ENCODE peak calls at places on chromosomes 6 and 20, in ten cellular contexts. A is fibroblast of lung, E is prostate gland, B is stomach, P is iPS DF 6.9, Z is MM.1S, I is epithelial cell of proximal tubule, M is cardiac fibroblast, J is left lung, F is psoas muscle. Q is an unnamed sample.

GRCh38 chr6:160348552-160349441 is 619 bp downstream of the SLC22A3 start:
- DNase-seq in I (no peak), J (peak), B (peak), Z (no peak), A (peak), F (peak), M (peak), P (no peak), E (no peak), Q (peak)

GRCh38 chr6:106084973-106085686 is 1.0 kb upstream of the PRDM1 start:
- DNase-seq in P (no peak), I (no peak), F (no peak), E (no peak), A (peak), M (no peak), J (no peak), B (no peak), Z (peak), Q (no peak)

GRCh38 chr6:30127238-30128093 is 8.5 kb upstream of the TRIM40 start:
- DNase-seq in B (no peak), I (no peak), M (no peak), P (no peak), J (no peak), Z (no peak), F (no peak), E (no peak), A (no peak), Q (no peak)

GRCh38 chr6:71492668-71493067 is 204.1 kb downstream of the OGFRL1 start:
- DNase-seq in F (no peak), Z (no peak), B (no peak), M (no peak), J (no peak), I (no peak), A (no peak), E (no peak), P (no peak), Q (no peak)

GRCh38 chr6:40914005-40914404 is 125.0 kb downstream of the UNC5CL start:
- DNase-seq in I (no peak), F (no peak), B (no peak), E (no peak), M (no peak), J (no peak), A (no peak), Z (no peak), P (no peak), Q (no peak)

GRCh38 chr6:18276610-18277009 is 12.3 kb upstream of the DEK start:
- DNase-seq in Z (no peak), F (no peak), A (no peak), J (no peak), P (no peak), M (no peak), B (no peak), I (no peak), E (no peak), Q (no peak)

GRCh38 chr6:30325150-30325872 is 1.4 kb upstream of the TRIM39 start:
- DNase-seq in A (peak), E (peak), B (peak), Z (peak), J (peak), P (no peak), I (no peak), M (peak), F (peak), Q (peak)

GRCh38 chr6:23633986-23634385 is 492.0 kb upstream of the NRSN1 start:
- DNase-seq in F (no peak), E (no peak), M (no peak), I (no peak), A (no peak), P (no peak), J (peak), Z (no peak), B (no peak), Q (no peak)

GRCh38 chr20:10715035-10715434 is 41.2 kb upstream of the JAG1 start:
- DNase-seq in A (peak), Z (no peak), E (no peak), B (no peak), P (no peak), M (no peak), F (no peak), I (no peak), J (no peak), Q (no peak)

GRCh38 chr6:98833101-98834059 is 994 bp upstream of the POU3F2 start:
- DNase-seq in E (no peak), I (no peak), B (no peak), Z (peak), F (no peak), A (peak), P (no peak), M (peak), J (peak), Q (peak)

GRCh38 chr6:109073344-109074235 is 21.1 kb downstream of the SESN1 start:
- DNase-seq in F (no peak), I (no peak), B (no peak), M (peak), J (no peak), P (peak), A (peak), E (peak), Z (peak), Q (peak)

GRCh38 chr20:44166008-44166407 is 21.0 kb downstream of the JPH2 start:
- DNase-seq in I (no peak), J (no peak), M (no peak), Z (no peak), A (no peak), B (no peak), E (no peak), F (no peak), P (no peak), Q (no peak)
- H3K4me3 ChIP-seq in I (no peak), J (no peak), M (peak), Z (no peak), A (no peak), B (no peak), E (no peak), F (peak), P (no peak), Q (no peak)

DNA sequence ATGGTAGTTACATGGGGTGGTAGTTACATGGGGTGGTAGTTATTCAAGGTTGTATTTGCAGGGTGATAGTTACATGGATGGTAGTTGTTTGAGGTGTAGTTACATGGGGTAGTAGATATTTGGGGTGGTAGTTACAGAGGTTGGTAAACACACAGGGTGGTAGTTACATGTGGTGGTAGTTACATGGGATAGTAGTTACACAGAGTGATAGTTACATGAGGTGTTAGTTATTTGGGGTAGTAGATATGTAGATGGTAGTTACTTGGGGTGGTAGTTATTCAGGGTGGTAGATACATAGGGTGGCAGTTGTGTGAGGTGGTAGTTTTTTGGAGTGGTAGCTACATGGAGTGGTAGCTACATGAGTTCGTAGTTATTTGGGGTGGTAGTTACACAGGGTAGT is 221.3 kb upstream of the CST7 start:
- DNase-seq in F (no peak), A (no peak), Z (no peak), P (no peak), B (no peak), I (no peak), M (no peak), E (no peak), J (no peak), Q (no peak)
- H3K4me3 ChIP-seq in F (no peak), A (no peak), Z (no peak), P (no peak), B (no peak), I (no peak), M (no peak), E (no peak), J (no peak), Q (no peak)

GRCh38 chr6:157273756-157274088 is 49.6 kb downstream of the TMEM242 start:
- DNase-seq in Z (no peak), P (no peak), J (peak), A (peak), B (peak), I (no peak), M (no peak), E (no peak), F (no peak), Q (no peak)
- H3K4me3 ChIP-seq in Z (peak), P (no peak), J (no peak), A (no peak), B (peak), I (no peak), M (no peak), E (no peak), F (peak), Q (no peak)

DNA sequence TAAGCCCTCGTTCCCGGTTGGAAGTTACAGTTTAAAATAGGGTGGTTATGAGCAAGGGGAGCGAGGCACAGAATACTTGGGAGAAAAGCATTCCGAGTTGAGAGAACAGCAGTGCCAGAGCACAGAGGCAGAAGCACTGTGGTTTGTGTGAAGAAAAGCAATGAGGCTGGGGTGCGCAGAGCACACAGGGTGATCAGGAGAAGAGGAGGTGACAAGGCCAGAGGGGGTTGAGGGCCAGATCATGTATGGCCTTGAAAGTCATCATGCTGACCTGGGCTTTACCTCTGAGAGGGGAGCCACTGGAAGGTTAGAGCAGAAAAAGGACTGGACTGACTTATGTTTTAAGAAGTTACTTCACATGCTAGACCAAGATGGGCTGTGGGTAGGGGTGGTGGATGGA is 3.5 kb upstream of the BTN3A2 start:
- DNase-seq in A (no peak), J (no peak), E (no peak), B (no peak), I (no peak), F (no peak), M (no peak), P (no peak), Z (peak), Q (no peak)
- H3K4me3 ChIP-seq in A (no peak), J (no peak), E (no peak), B (no peak), I (no peak), F (no peak), M (no peak), P (no peak), Z (peak), Q (no peak)

DNA sequence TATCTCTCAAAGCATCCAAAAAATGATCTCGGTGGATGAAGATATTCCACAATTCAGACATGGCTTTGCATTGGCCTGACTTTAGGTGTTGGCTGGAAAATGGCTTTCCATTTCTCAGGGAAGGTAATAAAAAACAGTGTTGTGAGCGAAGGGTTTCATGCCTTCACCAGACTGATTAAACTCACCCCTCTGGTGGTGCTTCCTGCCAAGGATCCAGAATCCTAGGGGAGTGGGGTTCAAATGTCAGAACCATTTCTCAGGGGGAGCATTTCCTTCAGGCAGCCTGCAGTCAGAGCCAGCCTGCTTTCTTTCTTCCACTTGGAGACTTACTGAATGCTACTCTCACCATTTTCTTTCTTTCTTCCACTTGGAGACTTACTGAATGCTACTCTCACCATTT is 45.7 kb upstream of the SMIM28 start:
- DNase-seq in P (no peak), Z (no peak), B (no peak), E (no peak), M (no peak), I (no peak), J (no peak), F (no peak), A (no peak), Q (no peak)
- H3K4me3 ChIP-seq in P (no peak), Z (no peak), B (no peak), E (no peak), M (no peak), I (no peak), J (no peak), F (no peak), A (no peak), Q (no peak)

DNA sequence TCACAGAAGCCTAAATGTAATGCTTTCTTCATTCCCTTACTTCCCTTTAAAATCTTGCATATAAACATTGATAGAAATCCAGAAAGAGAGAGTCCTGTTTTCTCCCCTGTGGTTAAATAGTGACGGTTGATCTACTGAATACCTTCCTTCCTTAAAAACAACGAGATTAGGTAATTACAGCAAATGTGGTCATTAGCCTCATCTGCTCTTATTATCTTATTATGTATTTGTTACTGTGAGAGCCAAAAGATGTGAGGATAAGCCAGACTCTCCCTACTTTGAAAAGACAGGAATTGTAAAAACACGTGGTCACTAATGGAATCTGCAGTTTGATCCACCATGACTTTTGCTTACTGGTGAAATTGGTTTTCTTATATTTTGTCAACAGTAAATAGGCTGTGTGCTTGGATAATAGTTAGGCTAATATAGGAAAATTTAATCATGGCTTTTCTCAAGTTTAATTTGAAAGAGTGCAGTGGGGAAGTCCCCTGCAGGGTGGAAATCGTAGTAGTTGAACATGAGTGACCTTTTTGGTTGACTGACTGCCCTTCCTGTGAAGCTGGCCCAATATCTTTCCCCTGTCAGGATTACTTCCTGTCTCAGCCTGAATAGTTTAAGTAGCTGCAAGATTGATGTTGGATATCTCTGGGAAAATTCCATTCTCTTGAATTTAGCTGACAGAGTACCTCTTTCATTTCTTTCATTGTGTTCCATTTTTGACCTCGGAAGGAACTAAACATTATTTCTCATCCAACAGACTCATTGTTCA is 62.8 kb downstream of the JARID2 start:
- DNase-seq in P (no peak), I (no peak), M (peak), E (no peak), A (no peak), B (no peak), J (no peak), Z (no peak), F (no peak), Q (no peak)
- H3K4me3 ChIP-seq in P (no peak), I (no peak), M (no peak), E (no peak), A (no peak), B (no peak), J (no peak), Z (no peak), F (no peak), Q (no peak)

GRCh38 chr6:131372535-131372934 is 200.5 kb upstream of the ARG1 start:
- DNase-seq in P (no peak), F (no peak), E (no peak), Z (no peak), B (no peak), J (no peak), I (no peak), M (no peak), A (no peak), Q (no peak)
- H3K4me3 ChIP-seq in P (no peak), F (no peak), E (no peak), Z (no peak), B (no peak), J (no peak), I (no peak), M (no peak), A (no peak), Q (no peak)

DNA sequence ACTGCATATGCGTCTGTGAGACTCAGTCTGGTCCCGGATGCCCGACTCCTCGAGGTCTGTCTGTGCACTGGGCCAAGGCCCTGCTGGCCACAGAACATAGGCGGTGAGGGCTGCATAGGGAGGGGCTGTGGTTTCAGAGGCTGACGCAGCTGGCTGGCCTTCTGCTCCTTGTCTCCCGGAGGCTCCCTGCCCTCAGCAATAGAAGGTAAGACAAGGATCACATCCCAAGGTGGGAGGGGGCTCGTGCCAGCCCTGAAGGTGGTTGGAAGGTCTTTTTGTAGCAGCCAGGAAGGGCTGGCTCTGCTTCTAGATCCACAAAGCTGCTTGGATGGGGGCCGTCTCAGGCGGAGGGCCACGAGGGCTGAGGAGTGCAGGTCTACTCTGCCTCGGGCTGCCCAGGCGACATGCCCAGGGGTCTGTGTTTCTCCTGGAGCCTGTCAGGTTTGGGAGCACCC is 239.8 kb upstream of the SULF2 start:
- DNase-seq in I (no peak), J (no peak), Z (peak), B (no peak), P (peak), A (peak), F (peak), E (peak), M (peak), Q (no peak)
- H3K4me3 ChIP-seq in I (peak), J (no peak), Z (peak), B (no peak), P (no peak), A (no peak), F (no peak), E (no peak), M (no peak), Q (no peak)

DNA sequence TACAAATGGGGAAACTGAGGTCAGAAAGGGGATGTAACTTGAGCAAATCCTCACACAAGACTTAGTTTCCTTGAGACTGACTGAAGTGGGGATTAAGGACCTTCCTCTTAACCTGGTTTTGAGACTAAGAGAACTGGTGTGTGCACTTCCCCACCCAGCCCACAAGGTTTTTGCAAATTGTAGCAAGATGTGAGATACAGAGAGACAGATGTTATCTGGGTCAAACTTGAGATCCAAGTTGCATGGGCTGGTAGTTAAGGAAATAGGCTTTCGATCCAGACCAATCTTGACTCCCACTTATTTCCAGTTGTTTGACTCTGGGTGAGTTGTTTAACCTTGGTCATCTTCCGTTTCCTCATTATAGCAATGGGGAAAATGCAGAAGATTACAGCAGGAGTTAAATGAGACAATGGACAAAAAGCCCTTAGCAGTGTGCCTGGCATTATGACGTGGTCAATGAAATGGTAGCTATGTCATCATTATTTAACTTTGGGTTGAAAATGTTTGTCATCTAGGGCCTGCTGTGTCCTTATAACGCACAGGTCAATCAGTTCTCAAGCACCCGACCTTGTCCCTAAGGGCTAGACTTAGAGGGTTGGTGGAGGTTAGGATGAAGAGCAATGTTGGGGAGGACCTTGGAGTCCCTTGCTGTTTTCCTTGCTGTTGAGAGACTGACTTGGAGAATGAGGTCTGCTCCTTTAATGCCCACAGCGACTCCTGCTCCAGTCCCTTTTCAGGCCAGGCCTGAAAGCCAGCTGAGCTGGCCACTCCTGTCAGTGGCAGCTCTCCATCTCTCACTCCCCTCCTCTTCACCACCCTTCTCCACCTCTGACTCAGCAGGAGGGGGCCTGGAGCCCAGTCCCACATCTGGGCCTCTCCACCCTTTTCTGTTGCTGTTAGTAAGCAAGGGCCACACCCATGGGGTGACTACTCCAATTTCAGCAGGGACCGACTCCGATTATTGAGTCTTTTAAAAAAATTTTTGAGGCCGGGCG is 1.9 kb downstream of the SNX21 start:
- DNase-seq in A (peak), B (no peak), M (peak), E (no peak), Z (no peak), I (no peak), P (no peak), F (peak), J (no peak), Q (no peak)
- H3K4me3 ChIP-seq in A (peak), B (peak), M (peak), E (no peak), Z (no peak), I (no peak), P (no peak), F (peak), J (peak), Q (no peak)

Q was measured in body of pancreas.